ENCODE peak calls at places on chromosomes 4 and X, in ten cellular contexts. X, K, F, H, Y, B, E, U, M and V are unnamed samples.

GRCh38 chr4:121784401-121784800 is 16.7 kb upstream of the EXOSC9 start:
- DNase-seq in X (no peak), K (no peak), E (no peak), Y (no peak), F (no peak), M (no peak), H (no peak), B (no peak), U (no peak), V (no peak)

GRCh38 chrX:101999644-102000539 is 68.1 kb upstream of the ZMAT1 start:
- DNase-seq in M (no peak), B (no peak), Y (no peak), H (no peak), U (no peak), F (no peak), E (no peak), K (no peak), X (no peak), V (no peak)

GRCh38 chrX:20412871-20413486 is 146.3 kb upstream of the RPS6KA3 start:
- DNase-seq in U (no peak), H (no peak), Y (peak), B (no peak), K (no peak), E (no peak), M (peak), X (no peak), F (peak), V (no peak)

GRCh38 chr4:2261110-2261852 is 628 bp downstream of the MXD4 start:
- DNase-seq in H (peak), X (no peak), M (peak), U (no peak), B (peak), E (peak), F (peak), Y (peak), K (peak), V (peak)

GRCh38 chrX:39563189-39563588 is 534.6 kb downstream of the BCOR start:
- DNase-seq in E (no peak), H (no peak), K (no peak), X (no peak), Y (no peak), F (no peak), U (no peak), M (no peak), B (no peak), V (no peak)

GRCh38 chrX:46770006-46770816 is 11.3 kb upstream of the SLC9A7 start:
- DNase-seq in B (peak), E (no peak), K (no peak), H (no peak), X (no peak), M (no peak), F (no peak), Y (no peak), U (no peak), V (no peak)

GRCh38 chrX:21873063-21873785 is 17.4 kb downstream of the YY2 start:
- DNase-seq in H (no peak), K (no peak), B (peak), M (no peak), X (no peak), F (no peak), U (no peak), Y (no peak), E (no peak), V (no peak)

GRCh38 chr4:3437582-3437936 is 4.2 kb upstream of the HGFAC start:
- DNase-seq in X (no peak), E (no peak), K (no peak), M (no peak), U (no peak), F (no peak), Y (no peak), H (no peak), B (no peak), V (no peak)

GRCh38 chr4:81353861-81354260 is 117.8 kb downstream of the RASGEF1B start:
- DNase-seq in F (no peak), U (no peak), H (no peak), Y (no peak), E (no peak), M (no peak), K (no peak), B (no peak), X (no peak), V (no peak)

GRCh38 chrX:10166731-10167149 is 10.0 kb downstream of the CLCN4 start:
- DNase-seq in H (peak), E (no peak), U (no peak), K (no peak), F (no peak), M (no peak), Y (no peak), B (peak), X (no peak), V (no peak)

GRCh38 chr4:147829401-147830101 is 97.7 kb downstream of the ARHGAP10 start:
- DNase-seq in X (no peak), M (no peak), B (peak), F (no peak), K (no peak), Y (no peak), H (no peak), U (no peak), E (no peak), V (no peak)

GRCh38 chr4:24765331-24765990 is 29.9 kb upstream of the SOD3 start:
- DNase-seq in H (no peak), E (no peak), M (no peak), Y (no peak), B (no peak), U (peak), F (no peak), X (no peak), K (no peak), V (no peak)

GRCh38 chrX:6718766-6719165 is 183.8 kb upstream of the VCX3A start:
- DNase-seq in M (no peak), Y (no peak), E (no peak), H (no peak), K (no peak), F (no peak), U (no peak), X (no peak), B (no peak), V (no peak)

GRCh38 chr4:99665981-99666380 is 8.4 kb upstream of the C4orf54 start:
- DNase-seq in E (peak), U (no peak), F (no peak), B (no peak), X (no peak), H (no peak), Y (no peak), M (no peak), K (no peak), V (no peak)

GRCh38 chrX:40550069-40550468 is 30.7 kb upstream of the ATP6AP2 start:
- DNase-seq in E (peak), M (no peak), X (no peak), B (no peak), Y (no peak), H (no peak), U (no peak), F (no peak), K (no peak), V (no peak)

GRCh38 chr4:137283737-137284136 is 248.6 kb downstream of the PCDH18 start:
- DNase-seq in U (no peak), B (peak), K (no peak), H (no peak), E (no peak), F (no peak), X (no peak), Y (no peak), M (no peak), V (no peak)

GRCh38 chr4:161929966-161930365 is 233.8 kb downstream of the FSTL5 start:
- DNase-seq in Y (no peak), X (no peak), U (no peak), H (no peak), M (no peak), F (no peak), E (no peak), K (no peak), B (peak), V (no peak)

GRCh38 chr4:119081542-119081859 is 54.1 kb upstream of the MYOZ2 start:
- DNase-seq in K (no peak), F (no peak), H (no peak), M (no peak), U (no peak), E (no peak), B (no peak), Y (no peak), X (no peak), V (no peak)

GRCh38 chr4:150316332-150317205 is 238.3 kb downstream of the DCLK2 start:
- DNase-seq in B (peak), U (no peak), Y (no peak), F (no peak), K (no peak), M (no peak), X (no peak), E (no peak), H (no peak), V (no peak)

GRCh38 chr4:68476191-68476590 is 28.9 kb downstream of the TMPRSS11E start:
- DNase-seq in K (no peak), H (no peak), Y (no peak), E (no peak), B (no peak), X (no peak), F (no peak), U (no peak), M (no peak), V (no peak)

GRCh38 chrX:11341274-11342256 is 48.4 kb downstream of the AMELX start:
- DNase-seq in H (peak), B (peak), F (no peak), E (no peak), Y (no peak), X (no peak), M (no peak), U (peak), K (no peak), V (no peak)

GRCh38 chr4:47465008-47465407 is 1.5 kb upstream of the COMMD8 start:
- DNase-seq in M (no peak), F (no peak), E (no peak), X (no peak), U (no peak), B (no peak), H (peak), Y (no peak), K (peak), V (peak)

GRCh38 chrX:45852884-45853283 is 652.2 kb upstream of the DIPK2B start:
- DNase-seq in E (no peak), H (no peak), M (no peak), X (no peak), K (no peak), B (no peak), F (no peak), Y (no peak), U (no peak), V (no peak)

GRCh38 chrX:22533898-22534297 is 261.2 kb downstream of the CBLL2 start:
- DNase-seq in K (no peak), B (no peak), Y (no peak), F (no peak), U (no peak), X (no peak), E (no peak), M (no peak), H (no peak), V (no peak)

GRCh38 chr4:180560896-180561295 is 1682.3 kb upstream of the TENM3 start:
- DNase-seq in Y (no peak), X (no peak), E (no peak), M (no peak), H (no peak), F (no peak), K (no peak), B (peak), U (no peak), V (no peak)

GRCh38 chrX:77446840-77447239 is 349 bp upstream of the FGF16 start:
- DNase-seq in X (no peak), M (no peak), U (no peak), F (no peak), E (no peak), K (no peak), H (no peak), Y (no peak), B (peak), V (no peak)

GRCh38 chr4:45910511-45910910 is 213.3 kb downstream of the GABRG1 start:
- DNase-seq in E (no peak), B (no peak), K (no peak), F (no peak), U (no peak), M (no peak), H (no peak), X (no peak), Y (no peak), V (no peak)

GRCh38 chr4:75028196-75028854 is 95.4 kb downstream of the PARM1 start:
- DNase-seq in F (no peak), Y (no peak), M (no peak), E (no peak), U (no peak), H (no peak), X (no peak), K (no peak), B (no peak), V (no peak)

GRCh38 chr4:3174371-3175338 is 74.3 kb upstream of the MSANTD1 start:
- DNase-seq in E (no peak), Y (no peak), U (no peak), F (no peak), K (no peak), B (no peak), X (no peak), H (no peak), M (no peak), V (no peak)

GRCh38 chr4:80231180-80231579 is 33.9 kb downstream of the PRDM8 start:
- DNase-seq in X (no peak), E (no peak), M (no peak), Y (no peak), H (no peak), K (no peak), B (no peak), F (no peak), U (no peak), V (no peak)

GRCh38 chr4:85684676-85685075 is 209.7 kb downstream of the ARHGAP24 start:
- DNase-seq in F (no peak), E (no peak), X (no peak), U (no peak), B (no peak), H (no peak), M (no peak), Y (no peak), K (no peak), V (no peak)

GRCh38 chr4:107423677-107424405 is 296.2 kb downstream of the PAPSS1 start:
- DNase-seq in B (peak), F (no peak), E (no peak), Y (no peak), X (no peak), H (no peak), U (no peak), M (no peak), K (no peak), V (no peak)